ENCODE peak calls at places on chromosomes 12 and 14, in eight cellular contexts. S is ascending aorta, Q is BJ, N is GM23338, W is kidney, B is fibroblast of pulmonary artery, F is GM06990, V is right atrium auricular region. O is an unnamed sample.

GRCh38 chr14:39467889-39468524 is 35.8 kb upstream of the FBXO33 start:
- DNase-seq in V (no peak), B (peak; percentile 57), F (peak; percentile 24), N (peak; percentile 79), Q (no peak), S (no peak), W (no peak), O (peak; percentile 61)

GRCh38 chr12:42282301-42282700 is 43.6 kb downstream of the ZCRB1 start:
- DNase-seq in Q (no peak), V (no peak), S (no peak), B (no peak), W (no peak), N (no peak), F (no peak), O (no peak)

GRCh38 chr14:74083784-74084276 is 423 bp downstream of the ALDH6A1 start:
- DNase-seq in F (no peak), N (peak; percentile 52), S (no peak), V (no peak), B (no peak), W (no peak), Q (no peak), O (no peak)

GRCh38 chr14:66379116-66379515 is 107.1 kb upstream of the CCDC196 start:
- DNase-seq in W (no peak), B (peak; percentile 3), Q (no peak), N (no peak), F (no peak), S (no peak), V (no peak), O (peak; percentile 68)

GRCh38 chr12:25213338-25213737 is 18.3 kb downstream of the ETFRF1 start:
- DNase-seq in F (no peak), B (no peak), Q (no peak), V (no peak), N (no peak), W (no peak), S (no peak), O (no peak)

GRCh38 chr14:105582639-105583038 is 56.3 kb downstream of the TMEM121 start:
- DNase-seq in N (no peak), V (no peak), B (no peak), S (no peak), W (peak; percentile 75), Q (no peak), F (peak; percentile 59), O (peak; percentile 1)

GRCh38 chr14:47675489-47676300 is at the start of gene MDGA2:
- DNase-seq in V (no peak), W (peak; percentile 66), F (no peak), N (peak; percentile 86), B (no peak), Q (no peak), S (no peak), O (no peak)

GRCh38 chr12:116708826-116709756 is 28.8 kb downstream of the SPRING1 start:
- DNase-seq in F (no peak), W (no peak), N (peak; percentile 54), B (peak; percentile 70), S (no peak), V (peak; percentile 61), Q (no peak), O (peak; percentile 73)

GRCh38 chr14:91946313-91947195 is 940 bp downstream of the FBLN5 start:
- DNase-seq in S (no peak), N (no peak), B (peak; percentile 47), W (no peak), F (no peak), Q (no peak), V (peak; percentile 51), O (peak; percentile 56)

GRCh38 chr12:45988259-45988658 is 2.1 kb downstream of the SCAF11 start:
- DNase-seq in W (no peak), Q (no peak), F (no peak), V (no peak), B (no peak), S (no peak), N (no peak), O (peak; percentile 44)

GRCh38 chr14:74941676-74942097 is 13.7 kb downstream of the PGF start:
- DNase-seq in V (peak; percentile 75), Q (no peak), N (no peak), S (peak; percentile 70), W (peak; percentile 85), F (peak; percentile 79), B (peak; percentile 33), O (peak; percentile 39)

GRCh38 chr14:27945512-27945911 is 821.1 kb upstream of the FOXG1 start:
- DNase-seq in S (no peak), B (no peak), F (no peak), W (no peak), V (no peak), Q (no peak), N (no peak), O (no peak)

GRCh38 chr12:131894313-131894860 is at the start of gene ULK1:
- DNase-seq in F (peak; percentile 86), Q (no peak), V (peak; percentile 92), S (peak; percentile 65), W (peak; percentile 98), B (peak; percentile 89), N (peak; percentile 95), O (peak; percentile 82)

GRCh38 chr12:71029302-71029701 is 108.8 kb upstream of the PTPRR start:
- DNase-seq in F (no peak), W (no peak), B (no peak), Q (no peak), V (no peak), N (no peak), S (no peak), O (no peak)

GRCh38 chr12:65879878-65880277 is 55.6 kb downstream of the HMGA2 start:
- DNase-seq in V (no peak), B (peak; percentile 83), N (no peak), S (no peak), W (no peak), Q (peak; percentile 89), F (no peak), O (peak; percentile 85)

GRCh38 chr12:102454808-102455760 is 25.3 kb downstream of the IGF1 start:
- DNase-seq in B (peak; percentile 38), Q (peak; percentile 47), F (no peak), N (no peak), W (no peak), S (no peak), V (peak; percentile 80), O (peak; percentile 40)

GRCh38 chr14:105488781-105489606 is 2.1 kb upstream of the TEDC1 start:
- DNase-seq in V (peak; percentile 65), Q (no peak), B (no peak), W (no peak), S (no peak), N (no peak), F (no peak), O (no peak)

DNA sequence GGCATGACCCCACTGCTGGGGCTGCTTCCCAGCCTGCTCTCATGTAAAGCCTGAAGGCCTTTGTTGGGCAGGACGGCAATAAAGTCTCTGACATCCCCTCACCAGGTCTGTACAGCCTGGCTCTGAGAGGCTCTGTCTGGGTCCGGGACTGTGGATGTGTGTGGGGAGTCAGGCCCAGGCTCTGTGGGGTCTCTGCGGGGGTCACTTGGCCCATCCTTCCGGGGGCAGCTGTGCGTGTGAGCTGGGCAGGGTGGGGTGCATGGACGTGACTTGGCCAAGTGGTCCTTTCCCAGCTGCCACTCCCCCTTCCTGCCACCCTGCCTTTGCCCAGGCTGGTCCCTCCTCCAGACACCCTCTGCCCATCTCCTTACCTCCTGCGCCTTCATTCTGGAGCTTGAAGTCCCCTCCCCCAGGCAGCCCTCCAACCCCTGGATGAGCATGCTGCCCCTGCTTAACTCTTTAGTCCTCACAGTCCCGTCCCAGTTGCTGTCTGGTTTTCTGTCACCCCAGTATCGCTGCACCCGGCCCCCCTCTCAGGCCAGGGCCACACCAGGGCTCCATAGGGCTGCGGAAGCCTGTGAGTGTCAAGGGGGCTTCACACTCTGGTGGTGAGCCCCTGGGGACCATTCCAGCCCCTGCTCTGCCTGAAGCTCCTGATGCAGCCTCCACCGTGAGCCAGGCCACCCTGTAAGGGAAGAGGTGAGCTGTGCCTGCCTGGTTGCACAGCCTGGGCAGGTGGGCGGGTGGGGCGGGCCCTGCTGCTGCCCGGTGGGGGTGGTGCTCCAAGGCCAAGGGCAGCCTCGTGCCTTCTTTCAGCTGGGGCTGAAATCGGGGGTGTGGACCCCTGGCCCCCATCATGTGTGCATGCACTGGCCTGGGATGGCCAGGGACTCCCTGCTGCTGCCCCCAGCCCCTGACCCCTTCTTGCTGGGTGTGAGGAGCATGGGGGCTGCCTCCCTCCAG is 25.5 kb upstream of the KIF26A start:
- DNase-seq in Q (no peak), S (no peak), W (peak; percentile 49), N (no peak), B (no peak), V (no peak), F (no peak), O (no peak)
- H3K4me3 ChIP-seq in Q (no peak overlapping the region), S (no peak overlapping the region), W (no peak overlapping the region), N (no peak overlapping the region), B (no peak overlapping the region), V (no peak overlapping the region), F (no peak overlapping the region), O (no peak overlapping the region)

GRCh38 chr12:57726151-57726883 is 12.2 kb downstream of the AGAP2 start:
- DNase-seq in S (no peak), Q (peak; percentile 19), F (no peak), B (peak; percentile 80), N (peak; percentile 96), W (peak; percentile 93), V (peak; percentile 70), O (peak; percentile 82)
- TF ChIP-seq CTCF in S (peak; percentile 52), Q (peak; percentile 98), F (peak; percentile 24), B (peak; percentile 81), N (peak; percentile 87), W (peak; percentile 27), V (peak; percentile 73), O (peak; percentile 88)

GRCh38 chr12:51863921-51864700 is 15.6 kb upstream of the FIGNL2 start:
- DNase-seq in N (peak; percentile 94), F (no peak), Q (no peak), S (no peak), W (peak; percentile 86), V (no peak), B (no peak), O (no peak)
- H3K4me3 ChIP-seq in N (peak overlapping the region; percentile 67), F (no peak overlapping the region), Q (peak overlapping the region; percentile 20), S (peak overlapping the region; percentile 45), W (peak overlapping the region; percentile 36), V (peak overlapping the region; percentile 43), B (peak overlapping the region; percentile 14), O (no peak overlapping the region)

GRCh38 chr12:2319136-2319535 is 266.3 kb downstream of the CACNA1C start:
- DNase-seq in V (no peak), F (no peak), Q (no peak), N (no peak), S (no peak), W (no peak), B (no peak), O (no peak)

GRCh38 chr12:2318286-2318685 is 265.5 kb downstream of the CACNA1C start:
- DNase-seq in S (no peak), N (no peak), V (no peak), F (no peak), Q (no peak), W (no peak), B (no peak), O (peak; percentile 27)

GRCh38 chr12:2314492-2314891 is 261.7 kb downstream of the CACNA1C start:
- DNase-seq in F (no peak), N (no peak), V (no peak), B (no peak), W (no peak), Q (no peak), S (no peak), O (no peak)

GRCh38 chr12:2319747-2320146 is 267.0 kb downstream of the CACNA1C start:
- DNase-seq in Q (no peak), V (no peak), B (peak; percentile 25), F (no peak), S (no peak), N (no peak), W (no peak), O (peak; percentile 65)

DNA sequence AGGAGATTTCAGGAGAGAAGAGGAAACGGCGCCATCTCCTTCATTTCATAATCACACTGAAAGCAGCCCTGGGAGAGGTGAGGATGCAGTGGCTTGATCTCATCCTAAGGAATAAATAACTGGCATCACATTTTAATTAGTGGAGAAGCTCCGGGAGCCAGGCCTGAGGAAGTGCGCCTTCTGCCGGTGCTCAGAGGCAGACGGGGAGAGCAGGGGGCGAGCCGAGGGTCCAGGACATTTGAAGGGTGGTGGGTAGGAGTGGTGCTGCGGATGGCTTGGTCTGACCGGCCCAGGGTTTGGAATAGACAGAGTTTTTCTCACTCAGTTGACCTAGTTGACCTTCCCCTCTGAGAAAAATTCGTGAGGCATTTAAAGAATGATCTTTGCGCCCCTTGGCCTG is 265.0 kb downstream of the CACNA1C start:
- DNase-seq in V (no peak), W (no peak), F (no peak), S (no peak), N (peak; percentile 27), B (no peak), Q (no peak), O (no peak)
- TF ChIP-seq CTCF in V (no peak), W (no peak), F (no peak), S (no peak), N (peak; percentile 29), B (no peak), Q (no peak), O (no peak)

O was measured in fibroblast of the aortic adventitia.